ENCODE peak calls at places on chromosomes 13 and 19, in eight cellular contexts. F is cardiac fibroblast, E is heart left ventricle, Z is HS-5, S is KBM-7, T is psoas muscle, C is G401, V is NCI-H1048. U is an unnamed sample.

GRCh38 chr19:2338055-2338615 is 9.7 kb downstream of the SPPL2B start:
- DNase-seq in F (no peak), E (no peak), Z (no peak), S (no peak), T (no peak), C (no peak), V (no peak), U (no peak)

GRCh38 chr19:38647966-38648788 is 728 bp downstream of the ACTN4 start:
- DNase-seq in F (no peak), E (no peak), Z (no peak), S (no peak), T (no peak), C (no peak), V (no peak), U (no peak)

GRCh38 chr13:33110713-33111413 is 94.6 kb downstream of the KL start:
- DNase-seq in F (peak; percentile 57), E (peak; percentile 80), Z (no peak), S (no peak), T (peak; percentile 36), C (no peak), V (no peak), U (peak; percentile 59)

GRCh38 chr13:30346159-30346788 is 38.9 kb upstream of the KATNAL1 start:
- DNase-seq in F (no peak), E (no peak), Z (no peak), S (peak; percentile 81), T (no peak), C (no peak), V (no peak), U (peak; percentile 93)

GRCh38 chr19:52896431-52897148 is 845 bp downstream of the ZNF320 start:
- DNase-seq in F (peak; percentile 33), E (no peak), Z (peak; percentile 5), S (no peak), T (peak; percentile 22), C (peak; percentile 35), V (no peak), U (no peak)

GRCh38 chr13:33244907-33245287 is 40.7 kb downstream of the STARD13 start:
- DNase-seq in F (no peak), E (no peak), Z (no peak), S (no peak), T (no peak), C (no peak), V (no peak), U (no peak)

GRCh38 chr13:44191504-44192171 is 182.0 kb upstream of the SERP2 start:
- DNase-seq in F (peak; percentile 85), E (no peak), Z (no peak), S (peak; percentile 72), T (peak; percentile 22), C (peak; percentile 94), V (no peak), U (peak; percentile 66)

GRCh38 chr13:41098761-41099160 is 33.8 kb downstream of the KBTBD6 start:
- DNase-seq in F (no peak), E (no peak), Z (no peak), S (no peak), T (no peak), C (no peak), V (no peak), U (no peak)

GRCh38 chr13:20721454-20722357 is 18.2 kb downstream of the IL17D start:
- DNase-seq in F (peak; percentile 59), E (no peak), Z (no peak), S (no peak), T (peak; percentile 60), C (peak; percentile 78), V (no peak), U (no peak)

GRCh38 chr13:93775507-93776108 is 549.0 kb downstream of the GPC6 start:
- DNase-seq in F (peak; percentile 79), E (no peak), Z (peak; percentile 48), S (no peak), T (no peak), C (no peak), V (no peak), U (no peak)

GRCh38 chr19:7145494-7145893 is 76.0 kb downstream of the ZNF557 start:
- DNase-seq in F (no peak), E (no peak), Z (no peak), S (no peak), T (no peak), C (no peak), V (no peak), U (peak; percentile 54)

GRCh38 chr19:1177322-1178114 is 3.5 kb upstream of the SBNO2 start:
- DNase-seq in F (peak; percentile 98), E (no peak), Z (peak; percentile 92), S (peak; percentile 29), T (no peak), C (no peak), V (no peak), U (no peak)

U was measured in Peyer's patch.